ENCODE peak calls at places on chromosomes 5 and 9, in eight cellular contexts. F is sigmoid colon, T is heart left ventricle, A is gastrocnemius medialis, H is A549, B is H1, G is tibial nerve, W is HCT116. M is an unnamed sample.

GRCh38 chr9:8329561-8330283 is 530.1 kb upstream of the DMAC1 start:
- DNase-seq in F (no peak), T (no peak), A (no peak), H (no peak), B (no peak), G (no peak), W (no peak), M (no peak)

GRCh38 chr5:97365173-97365845 is 182.3 kb upstream of the RIOK2 start:
- DNase-seq in F (no peak), T (no peak), A (no peak), H (no peak), B (no peak), G (no peak), W (no peak), M (no peak)

GRCh38 chr5:61327761-61328753 is 4.0 kb upstream of the ZSWIM6 start:
- DNase-seq in F (no peak), T (no peak), A (no peak), H (peak; percentile 73), B (no peak), G (no peak), W (no peak), M (no peak)

GRCh38 chr9:127179633-127180401 is 57.4 kb upstream of the ANGPTL2 start:
- DNase-seq in F (peak; percentile 57), T (peak; percentile 12), A (no peak), H (no peak), B (no peak), G (no peak), W (no peak), M (no peak)

GRCh38 chr9:128550770-128551651 is 1.4 kb upstream of the SPTAN1 start:
- DNase-seq in F (peak; percentile 80), T (peak; percentile 48), A (no peak), H (no peak), B (peak; percentile 52), G (no peak), W (no peak), M (no peak)

GRCh38 chr9:137319976-137320551 is 18.0 kb upstream of the NRARP start:
- DNase-seq in F (peak; percentile 53), T (no peak), A (peak; percentile 10), H (no peak), B (peak; percentile 44), G (no peak), W (no peak), M (no peak)

GRCh38 chr9:123420560-123421210 is 64.7 kb downstream of the CRB2 start:
- DNase-seq in F (peak; percentile 65), T (no peak), A (no peak), H (no peak), B (no peak), G (no peak), W (no peak), M (no peak)

GRCh38 chr9:108671794-108672193 is 184.0 kb downstream of the ACTL7B start:
- DNase-seq in F (no peak), T (no peak), A (no peak), H (no peak), B (no peak), G (no peak), W (no peak), M (no peak)

GRCh38 chr5:177431317-177432142 is 5.1 kb downstream of the GRK6 start:
- DNase-seq in F (peak; percentile 66), T (peak; percentile 55), A (peak; percentile 29), H (no peak), B (no peak), G (no peak), W (no peak), M (peak; percentile 74)

GRCh38 chr9:91951944-91952520 is 2.0 kb upstream of the ROR2 start:
- DNase-seq in F (no peak), T (no peak), A (no peak), H (no peak), B (peak; percentile 23), G (no peak), W (no peak), M (no peak)

GRCh38 chr5:149455889-149456409 is 76.9 kb upstream of the IL17B start:
- DNase-seq in F (peak; percentile 80), T (peak; percentile 64), A (peak; percentile 98), H (no peak), B (no peak), G (no peak), W (peak; percentile 90), M (no peak)

GRCh38 chr5:169548315-169548714 is 35.3 kb upstream of the SPDL1 start:
- DNase-seq in F (no peak), T (no peak), A (no peak), H (peak; percentile 68), B (no peak), G (no peak), W (no peak), M (no peak)

GRCh38 chr9:115715656-115716055 is 437.9 kb upstream of the PAPPA start:
- DNase-seq in F (no peak), T (no peak), A (no peak), H (no peak), B (no peak), G (no peak), W (no peak), M (no peak)

GRCh38 chr9:88747768-88748167 is 212.8 kb downstream of the NXNL2 start:
- DNase-seq in F (peak; percentile 83), T (no peak), A (peak; percentile 45), H (peak; percentile 51), B (no peak), G (peak; percentile 53), W (no peak), M (no peak)

GRCh38 chr9:131179561-131180219 is 54.3 kb downstream of the NUP214 start:
- DNase-seq in F (no peak), T (no peak), A (no peak), H (no peak), B (no peak), G (no peak), W (no peak), M (no peak)

GRCh38 chr5:139368613-139369012 is 14.5 kb downstream of the SLC23A1 start:
- DNase-seq in F (no peak), T (no peak), A (no peak), H (no peak), B (no peak), G (no peak), W (no peak), M (no peak)

GRCh38 chr5:152607393-152608165 is 202.5 kb upstream of the NMUR2 start:
- DNase-seq in F (no peak), T (no peak), A (no peak), H (no peak), B (no peak), G (no peak), W (no peak), M (no peak)

DNA sequence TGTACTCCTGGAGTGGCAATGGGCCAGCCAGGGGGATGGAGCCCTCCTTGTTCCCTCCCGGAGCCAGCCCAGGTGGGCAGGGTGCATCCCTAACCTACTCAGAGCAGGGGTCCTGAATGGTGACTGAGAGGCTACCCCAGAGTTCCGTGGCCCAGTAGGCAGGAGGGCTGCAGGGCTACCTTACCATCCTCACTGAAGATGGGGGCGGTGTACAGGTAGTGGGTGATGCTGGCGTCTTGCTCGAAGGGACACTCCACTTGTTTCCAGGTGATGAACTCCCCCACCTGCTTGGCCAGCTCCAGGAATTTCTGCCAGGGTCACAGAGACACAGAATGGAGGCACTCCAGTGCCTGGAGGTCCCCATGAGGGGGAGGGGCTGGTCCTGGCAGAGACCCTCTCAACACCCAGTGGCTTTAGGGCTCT is 39.7 kb upstream of the RNF130 start:
- DNase-seq in F (peak; percentile 37), T (no peak), A (no peak), H (no peak), B (peak; percentile 43), G (no peak), W (no peak), M (no peak)
- TF ChIP-seq POLR2A in F (no peak), T (no peak), A (no peak), H (no peak), B (no peak), G (no peak), W (no peak), M (no peak)

GRCh38 chr9:86939311-86939710 is 8.0 kb downstream of the GAS1 start:
- DNase-seq in F (no peak), T (no peak), A (no peak), H (no peak), B (no peak), G (no peak), W (no peak), M (no peak)

GRCh38 chr9:86938780-86939179 is 8.5 kb downstream of the GAS1 start:
- DNase-seq in F (no peak), T (no peak), A (no peak), H (no peak), B (no peak), G (no peak), W (no peak), M (no peak)

GRCh38 chr9:86941196-86941595 is 6.1 kb downstream of the GAS1 start:
- DNase-seq in F (no peak), T (no peak), A (no peak), H (no peak), B (no peak), G (no peak), W (no peak), M (no peak)

GRCh38 chr9:86940774-86941173 is 6.5 kb downstream of the GAS1 start:
- DNase-seq in F (no peak), T (no peak), A (no peak), H (no peak), B (no peak), G (no peak), W (no peak), M (no peak)

DNA sequence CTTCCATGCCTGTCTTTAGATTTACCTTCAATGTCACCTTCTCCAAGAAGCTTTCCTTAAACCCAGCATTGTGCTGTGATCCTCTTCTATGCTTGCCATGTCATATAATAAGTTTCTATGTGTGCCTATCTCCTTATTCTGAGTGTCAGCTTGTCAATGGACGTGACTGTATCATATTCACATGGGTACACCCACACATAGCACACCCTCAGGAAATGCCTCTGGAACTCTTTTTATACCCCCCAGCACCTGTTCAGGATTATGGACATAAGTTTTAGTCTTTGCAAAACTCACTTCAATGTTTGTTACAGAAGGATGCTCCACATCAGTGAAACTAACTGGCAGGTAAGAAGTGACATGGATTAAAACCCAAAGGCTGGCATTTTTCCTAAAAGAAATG is 7.4 kb downstream of the GAS1 start:
- DNase-seq in F (no peak), T (no peak), A (no peak), H (no peak), B (no peak), G (no peak), W (no peak), M (no peak)
- H3K4me1 ChIP-seq in F (peaks cover 20% of the 10 kb centered on the region), T (peaks cover 22% of the 10 kb centered on the region), A (peaks cover 2% of the 10 kb centered on the region), H (no peaks in the 10 kb centered on the region), B (peaks cover 20% of the 10 kb centered on the region), G (peaks cover 2% of the 10 kb centered on the region), W (no peaks in the 10 kb centered on the region), M (peaks cover 12% of the 10 kb centered on the region)

GRCh38 chr5:111223086-111223789 is 946 bp upstream of the CAMK4 start:
- DNase-seq in F (no peak), T (no peak), A (no peak), H (no peak), B (no peak), G (no peak), W (no peak), M (no peak)
- H3K27ac ChIP-seq in F (no peak overlapping the region), T (no peak overlapping the region), A (no peak overlapping the region), H (no peak overlapping the region), B (no peak overlapping the region), G (no peak overlapping the region), W (peak overlapping the region; percentile 33), M (no peak overlapping the region)

DNA sequence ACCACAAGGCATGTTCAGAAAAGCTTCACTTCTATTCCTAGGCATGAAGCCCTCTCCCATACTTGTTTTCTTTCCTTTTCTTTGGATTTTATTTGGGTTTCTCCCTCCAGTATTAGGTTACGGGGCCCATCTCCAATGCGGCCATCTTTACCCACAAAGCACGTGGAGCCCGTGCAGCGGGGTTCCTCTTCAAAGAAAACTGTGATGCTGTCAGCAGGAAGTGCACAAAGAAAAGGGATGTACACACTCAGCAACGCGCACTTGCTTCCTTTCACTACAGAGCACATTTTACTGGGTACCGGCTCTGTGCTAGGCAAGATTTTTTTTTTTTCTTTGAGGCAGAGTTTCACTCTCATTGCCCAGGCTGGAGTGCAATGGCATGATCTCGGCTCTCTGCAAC is 106.6 kb downstream of the COL23A1 start:
- DNase-seq in F (no peak), T (peak; percentile 32), A (no peak), H (no peak), B (no peak), G (peak; percentile 16), W (no peak), M (peak; percentile 76)
- TF ChIP-seq POLR2A in F (no peak), T (no peak), A (no peak), H (no peak), B (no peak), G (no peak), W (no peak), M (no peak)

M was measured in upper lobe of left lung.